ENCODE peak calls at places on chromosomes 3 and 15, in six cellular contexts. B is K562, L is HepG2, J is GM12891, R is H1, U is GM12878. A is an unnamed sample.

GRCh38 chr3:168894204-168894603 is 769.3 kb downstream of the MECOM start:
- DNase-seq in B (no peak), L (peak), J (no peak), R (no peak), U (no peak), A (no peak)

GRCh38 chr15:82946155-82946701 is 6.3 kb downstream of the HOMER2 start:
- DNase-seq in B (no peak), L (no peak), J (no peak), R (no peak), U (no peak), A (no peak)

GRCh38 chr15:63188247-63188936 is 1.0 kb upstream of the RAB8B start:
- DNase-seq in B (no peak), L (no peak), J (no peak), R (no peak), U (no peak), A (no peak)

GRCh38 chr3:193882091-193882490 is 253.9 kb upstream of the HES1 start:
- DNase-seq in B (no peak), L (no peak), J (no peak), R (no peak), U (no peak), A (no peak)

GRCh38 chr3:119731545-119732343 is 28.9 kb downstream of the CFAP91 start:
- DNase-seq in B (peak), L (no peak), J (no peak), R (no peak), U (no peak), A (no peak)

GRCh38 chr3:44885618-44886017 is 11.2 kb downstream of the TGM4 start:
- DNase-seq in B (peak), L (peak), J (no peak), R (no peak), U (no peak), A (no peak)

GRCh38 chr3:194058189-194058571 is 77.8 kb upstream of the HES1 start:
- DNase-seq in B (peak), L (peak), J (peak), R (peak), U (no peak), A (peak)

GRCh38 chr15:93087825-93088199 is 1.2 kb downstream of the RGMA start:
- DNase-seq in B (peak), L (peak), J (peak), R (peak), U (peak), A (no peak)

GRCh38 chr3:22981176-22981575 is 222.0 kb upstream of the UBE2E2 start:
- DNase-seq in B (no peak), L (no peak), J (no peak), R (no peak), U (no peak), A (no peak)

GRCh38 chr3:84126160-84126559 is 832.6 kb upstream of the CADM2 start:
- DNase-seq in B (peak), L (no peak), J (no peak), R (no peak), U (no peak), A (no peak)

GRCh38 chr3:20141841-20142240 is 44.2 kb downstream of the SGO1 start:
- DNase-seq in B (no peak), L (no peak), J (no peak), R (no peak), U (no peak), A (no peak)

GRCh38 chr3:50299929-50300680 is 900 bp upstream of the HYAL3 start:
- DNase-seq in B (peak), L (no peak), J (no peak), R (no peak), U (no peak), A (no peak)

GRCh38 chr3:142028174-142028833 is 121.0 kb downstream of the TFDP2 start:
- DNase-seq in B (peak), L (no peak), J (peak), R (no peak), U (peak), A (no peak)

GRCh38 chr3:195876297-195877031 is 31.9 kb downstream of the TNK2 start:
- DNase-seq in B (peak), L (no peak), J (no peak), R (no peak), U (no peak), A (no peak)

GRCh38 chr15:73573572-73573971 is 59.6 kb downstream of the NPTN start:
- DNase-seq in B (no peak), L (no peak), J (no peak), R (no peak), U (no peak), A (no peak)

GRCh38 chr3:177471733-177472480 is 274.6 kb upstream of the TBL1XR1 start:
- DNase-seq in B (no peak), L (no peak), J (no peak), R (no peak), U (no peak), A (no peak)

GRCh38 chr15:66702035-66702769 is at the start of gene SMAD6:
- DNase-seq in B (peak), L (peak), J (peak), R (peak), U (no peak), A (peak)

GRCh38 chr3:185402561-185402960 is 39.6 kb downstream of the MAP3K13 start:
- DNase-seq in B (no peak), L (no peak), J (no peak), R (no peak), U (no peak), A (no peak)

GRCh38 chr3:172918165-172918564 is 167.6 kb downstream of the ECT2 start:
- DNase-seq in B (no peak), L (peak), J (no peak), R (no peak), U (no peak), A (no peak)

GRCh38 chr3:126131881-126132750 is 48.2 kb upstream of the SLC41A3 start:
- DNase-seq in B (no peak), L (no peak), J (no peak), R (no peak), U (no peak), A (no peak)

GRCh38 chr15:98085003-98085639 is 124.6 kb downstream of the ARRDC4 start:
- DNase-seq in B (peak), L (peak), J (no peak), R (no peak), U (no peak), A (no peak)

GRCh38 chr15:55532944-55533343 is 24.9 kb upstream of the DNAAF4 start:
- DNase-seq in B (no peak), L (no peak), J (no peak), R (no peak), U (no peak), A (no peak)
- TF ChIP-seq POLR2A in B (no peak), L (no peak), J (no peak), R (no peak), U (no peak), A (no peak)

DNA sequence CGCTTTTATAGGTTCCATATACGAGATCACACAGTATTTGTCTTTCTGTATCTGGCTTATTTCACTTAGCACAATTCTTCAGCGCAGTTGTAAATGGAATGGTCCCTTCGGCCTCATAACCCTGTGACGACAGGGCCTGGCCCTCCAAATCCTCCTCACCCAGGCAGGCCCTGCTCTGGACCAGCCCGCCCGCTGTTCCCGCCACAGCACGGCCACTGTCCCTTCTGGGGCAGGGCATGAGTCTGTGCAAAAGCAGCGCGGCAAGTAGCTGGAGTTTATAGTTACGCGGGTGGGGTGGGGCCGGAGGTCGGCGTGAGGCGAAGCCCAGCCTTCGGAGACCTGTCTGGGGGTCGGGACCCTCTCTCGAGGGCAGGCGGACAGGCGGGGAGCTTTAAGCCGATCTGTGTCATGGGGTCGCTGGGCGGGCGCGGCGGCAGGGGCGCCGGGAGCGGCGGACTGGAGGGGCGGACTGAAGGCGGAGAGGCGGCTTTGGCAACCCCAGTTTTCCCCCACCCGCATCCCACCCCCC is 543 bp downstream of the ARPIN start:
- DNase-seq in B (no peak), L (no peak), J (no peak), R (no peak), U (no peak), A (no peak)
- TF ChIP-seq TAF1 in B (no peak), L (no peak), J (no peak), R (peak), U (no peak), A (no peak)

GRCh38 chr15:31525988-31526665 is 199.5 kb downstream of the KLF13 start:
- DNase-seq in B (no peak), L (no peak), J (no peak), R (no peak), U (no peak), A (no peak)

GRCh38 chr15:31528846-31529245 is 202.2 kb downstream of the KLF13 start:
- DNase-seq in B (no peak), L (no peak), J (no peak), R (no peak), U (no peak), A (no peak)

GRCh38 chr15:31523655-31524049 is 197.0 kb downstream of the KLF13 start:
- DNase-seq in B (no peak), L (peak), J (no peak), R (no peak), U (no peak), A (no peak)

GRCh38 chr15:31525296-31525695 is 198.7 kb downstream of the KLF13 start:
- DNase-seq in B (no peak), L (no peak), J (no peak), R (no peak), U (no peak), A (no peak)

GRCh38 chr15:31526916-31527690 is 200.5 kb downstream of the KLF13 start:
- DNase-seq in B (no peak), L (no peak), J (no peak), R (no peak), U (no peak), A (no peak)
- TF ChIP-seq POLR2AphosphoS5 in B (no peak), L (no peak), J (no peak), R (no peak), U (no peak), A (no peak)

GRCh38 chr15:65612616-65612946 is 1.6 kb upstream of the INTS14 start:
- DNase-seq in B (no peak), L (no peak), J (no peak), R (no peak), U (no peak), A (no peak)

GRCh38 chr15:65613365-65613764 is 2.4 kb upstream of the INTS14 start:
- DNase-seq in B (no peak), L (no peak), J (no peak), R (no peak), U (no peak), A (no peak)

GRCh38 chr15:65611888-65612615 is 1.1 kb upstream of the INTS14 start:
- DNase-seq in B (peak), L (peak), J (no peak), R (no peak), U (no peak), A (no peak)

GRCh38 chr15:65612949-65613348 is 2.0 kb upstream of the INTS14 start:
- DNase-seq in B (no peak), L (peak), J (no peak), R (no peak), U (no peak), A (no peak)

DNA sequence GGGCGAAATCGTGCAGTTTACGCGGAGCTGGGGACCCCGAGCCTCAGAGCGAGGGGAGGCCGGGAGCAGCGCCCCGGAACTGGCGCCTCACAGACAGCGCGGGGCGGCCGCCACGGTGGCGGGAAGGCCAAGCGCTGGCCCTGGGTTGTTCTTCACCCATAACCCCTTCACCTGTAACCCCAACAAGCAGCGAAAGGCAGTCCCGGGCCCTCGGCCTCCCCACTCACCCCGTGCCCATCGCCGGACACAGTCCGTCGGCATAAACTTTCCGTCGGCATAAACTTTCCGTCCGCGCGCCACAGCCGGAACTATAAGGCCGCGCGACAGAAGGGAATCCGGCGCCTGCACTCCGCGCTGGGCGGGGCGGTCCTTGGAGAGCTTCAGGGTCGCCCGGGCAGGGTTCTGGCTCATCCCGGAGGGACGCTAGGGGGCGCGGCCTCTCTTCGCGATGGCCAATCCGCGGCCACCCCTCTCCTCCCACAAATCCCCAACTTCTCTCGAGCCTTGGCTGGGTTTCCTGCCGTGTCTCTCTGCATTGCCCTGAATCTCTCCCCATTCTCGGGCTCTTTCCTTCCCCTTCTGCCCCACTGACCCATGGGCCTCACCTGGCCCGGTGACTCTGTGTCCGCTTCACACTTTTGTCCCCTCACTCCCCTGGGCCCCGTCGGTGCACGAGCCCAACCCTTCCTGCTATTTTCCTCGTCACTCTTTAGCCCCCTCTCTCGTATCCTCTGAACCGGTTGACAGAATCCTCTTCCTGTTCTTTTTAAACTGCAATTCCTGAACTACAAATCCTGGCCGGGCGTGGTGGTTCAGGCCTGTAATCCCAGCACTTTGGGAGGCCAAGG is at the start of gene INTS14:
- DNase-seq in B (peak), L (peak), J (peak), R (peak), U (peak), A (peak)
- TF ChIP-seq POLR2A in B (peak), L (peak), J (peak), R (peak), U (peak), A (peak)

GRCh38 chr3:197468866-197469382 is 86.8 kb downstream of the BDH1 start:
- DNase-seq in B (no peak), L (peak), J (no peak), R (no peak), U (no peak), A (no peak)
- TF ChIP-seq TAF1 in B (no peak), L (peak), J (no peak), R (no peak), U (no peak), A (no peak)

DNA sequence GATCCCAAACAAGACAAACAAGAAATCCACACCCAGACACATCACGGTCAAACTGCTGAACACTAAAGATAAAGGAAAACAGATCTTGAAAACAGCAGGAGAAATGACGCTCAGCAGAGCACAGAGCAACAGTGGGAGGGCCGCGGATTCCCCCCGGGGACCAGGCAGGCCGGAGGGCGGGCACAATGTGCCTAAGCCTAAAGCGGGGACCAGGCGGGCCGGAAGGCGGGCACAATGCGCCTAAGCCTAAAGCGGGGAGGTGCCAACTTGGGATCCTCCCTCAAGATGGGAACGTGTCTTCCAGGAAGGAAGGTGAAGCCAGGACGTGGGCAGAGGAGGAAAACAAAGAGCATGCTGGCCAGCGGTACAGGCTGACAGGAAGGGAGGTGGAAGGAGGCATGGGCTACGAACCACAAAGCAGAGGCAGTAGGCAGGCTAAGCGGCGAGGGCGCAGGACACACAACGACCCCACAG is 31.1 kb downstream of the CYFIP1 start:
- DNase-seq in B (peak), L (no peak), J (peak), R (peak), U (no peak), A (no peak)
- TF ChIP-seq POLR2AphosphoS5 in B (no peak), L (no peak), J (no peak), R (no peak), U (no peak), A (no peak)